ENCODE peak calls at places on chromosomes 4 and X, in ten cellular contexts. K is ovary, L is aorta, V is psoas muscle, H is breast epithelium, O is spleen, T is stomach, I is heart right ventricle, S is colonic mucosa, P is SJSA1. Z is an unnamed sample.

GRCh38 chrX:45824471-45824870 is 623.8 kb upstream of the DIPK2B start:
- DNase-seq in V (no peak), P (peak; percentile 63), T (no peak), H (no peak), L (peak; percentile 63), K (peak; percentile 20), O (no peak), I (no peak), S (no peak), Z (no peak)

GRCh38 chr4:7651461-7651921 is 216.8 kb upstream of the PSAPL1 start:
- DNase-seq in O (peak; percentile 64), K (peak; percentile 77), I (no peak), H (no peak), P (no peak), L (no peak), S (no peak), T (no peak), V (peak; percentile 64), Z (no peak)

GRCh38 chr4:5964030-5964429 is 54.2 kb downstream of the C4orf50 start:
- DNase-seq in T (no peak), K (no peak), I (no peak), H (no peak), L (no peak), S (no peak), V (no peak), P (no peak), O (no peak), Z (no peak)

GRCh38 chr4:108637856-108638255 is 12.5 kb upstream of the OSTC start:
- DNase-seq in I (no peak), H (no peak), V (no peak), T (no peak), P (no peak), K (no peak), O (no peak), L (no peak), S (no peak), Z (no peak)

GRCh38 chr4:172725581-172725980 is 443.0 kb upstream of the GALNT7 start:
- DNase-seq in K (no peak), L (no peak), H (no peak), S (no peak), O (no peak), I (no peak), V (no peak), T (no peak), P (no peak), Z (no peak)

GRCh38 chr4:168812806-168813205 is 197.2 kb downstream of the CBR4 start:
- DNase-seq in H (no peak), O (no peak), P (peak; percentile 77), K (no peak), V (no peak), S (no peak), L (no peak), I (no peak), T (no peak), Z (no peak)

GRCh38 chr4:102759835-102760644 is 728 bp downstream of the MANBA start:
- DNase-seq in T (peak; percentile 27), P (no peak), L (peak; percentile 85), H (no peak), S (peak; percentile 35), K (peak; percentile 47), I (no peak), V (no peak), O (no peak), Z (no peak)

GRCh38 chr4:55475394-55476243 is 71.1 kb downstream of the CLOCK start:
- DNase-seq in T (no peak), H (no peak), O (no peak), K (no peak), L (no peak), V (no peak), S (no peak), I (no peak), P (peak; percentile 24), Z (no peak)

GRCh38 chrX:45324941-45325340 is 124.3 kb upstream of the DIPK2B start:
- DNase-seq in T (no peak), V (no peak), P (no peak), L (no peak), H (no peak), O (no peak), S (no peak), I (no peak), K (no peak), Z (no peak)

GRCh38 chr4:168218663-168219062 is 99.9 kb downstream of the DDX60 start:
- DNase-seq in P (peak; percentile 23), H (no peak), I (no peak), O (no peak), K (no peak), V (no peak), T (no peak), L (no peak), S (no peak), Z (no peak)

GRCh38 chr4:128241425-128241913 is 46.1 kb downstream of the PGRMC2 start:
- DNase-seq in P (peak; percentile 94), H (peak; percentile 76), O (no peak), V (no peak), I (no peak), S (no peak), T (no peak), K (no peak), L (no peak), Z (no peak)

GRCh38 chr4:10093801-10094552 is 22.6 kb downstream of the WDR1 start:
- DNase-seq in T (no peak), V (peak; percentile 42), I (no peak), S (no peak), H (no peak), L (peak; percentile 84), K (no peak), O (no peak), P (no peak), Z (no peak)

GRCh38 chr4:112173593-112174559 is 28.6 kb downstream of the FAM241A start:
- DNase-seq in K (no peak), P (peak; percentile 25), T (peak; percentile 31), L (no peak), V (peak; percentile 67), I (no peak), O (no peak), H (no peak), S (peak; percentile 27), Z (peak; percentile 69)

GRCh38 chrX:119690921-119691716 is 1.8 kb downstream of the SEPTIN6 start:
- DNase-seq in T (no peak), I (no peak), V (no peak), H (no peak), P (no peak), K (no peak), O (no peak), L (no peak), S (no peak), Z (no peak)

DNA sequence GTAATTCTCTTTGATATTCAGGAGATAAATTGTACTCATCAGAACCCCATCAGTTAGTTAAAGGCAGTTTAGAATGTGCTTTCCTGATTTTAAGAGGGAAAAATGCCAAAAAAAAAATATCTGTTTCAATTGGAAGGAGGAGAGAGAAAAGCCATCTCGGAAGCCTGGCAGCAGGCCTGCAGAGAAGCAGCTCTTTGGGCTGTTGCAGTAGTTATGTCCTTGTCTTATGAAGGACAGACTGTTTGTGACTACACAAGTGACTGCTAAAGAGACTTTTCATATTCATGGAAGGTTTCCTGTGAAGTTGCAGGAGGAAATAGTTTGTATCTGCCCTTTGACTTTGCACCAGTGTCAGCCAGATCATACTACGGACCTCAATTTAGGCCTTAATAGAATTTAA is 88.8 kb downstream of the DCLK2 start:
- DNase-seq in H (no peak), V (no peak), L (no peak), P (no peak), S (no peak), K (no peak), O (no peak), I (no peak), T (no peak), Z (no peak)
- H3K4me3 ChIP-seq in H (no peak overlapping the region), V (no peak overlapping the region), L (no peak overlapping the region), P (no peak overlapping the region), S (no peak overlapping the region), K (no peak overlapping the region), O (no peak overlapping the region), I (no peak overlapping the region), T (no peak overlapping the region), Z (no peak overlapping the region)

DNA sequence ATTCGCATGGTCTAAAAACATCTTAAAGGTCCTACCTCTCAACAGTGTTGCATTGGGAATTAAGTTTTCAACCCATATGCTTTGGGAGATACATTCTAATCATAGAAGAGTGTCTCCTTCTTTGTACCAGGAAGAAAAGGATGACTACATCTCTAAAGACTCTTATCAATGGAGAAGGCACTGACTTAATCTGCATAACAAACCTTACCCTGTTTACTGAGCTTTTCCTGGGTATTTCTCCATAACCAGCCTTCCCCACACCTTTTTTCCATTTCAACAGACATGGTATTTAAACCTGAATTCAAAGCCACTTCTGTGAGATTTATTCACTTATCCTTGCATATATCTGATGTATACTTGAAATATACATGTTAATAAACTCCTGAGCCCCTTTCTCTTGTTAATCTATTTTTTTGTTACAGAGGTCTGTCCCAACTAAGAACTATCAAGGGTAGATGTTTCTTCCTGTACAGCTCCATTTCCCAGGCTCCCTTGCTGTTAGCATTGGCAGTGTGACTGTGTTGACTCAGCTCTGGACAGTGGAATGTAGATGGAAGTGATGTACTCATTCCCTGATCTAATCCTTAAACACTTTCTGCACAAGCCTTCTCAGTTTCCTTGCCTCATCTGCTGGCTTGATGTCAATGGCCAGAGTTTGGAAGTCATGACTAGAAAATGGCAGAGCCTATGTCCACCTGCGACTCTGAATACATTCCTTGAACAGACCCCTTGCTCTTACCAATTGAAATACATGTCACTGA is 148.9 kb upstream of the CPEB2 start:
- DNase-seq in S (no peak), P (no peak), I (no peak), O (no peak), T (no peak), V (no peak), H (peak; percentile 53), L (no peak), K (no peak), Z (no peak)
- H3K4me1 ChIP-seq in S (peaks cover 9% of the 10 kb centered on the region), P (no peaks in the 10 kb centered on the region), I (no peaks in the 10 kb centered on the region), O (no peaks in the 10 kb centered on the region), T (peaks cover 17% of the 10 kb centered on the region), V (no peaks in the 10 kb centered on the region), H (no peaks in the 10 kb centered on the region), L (peaks cover 2% of the 10 kb centered on the region), K (no peaks in the 10 kb centered on the region), Z (no peaks in the 10 kb centered on the region)

DNA sequence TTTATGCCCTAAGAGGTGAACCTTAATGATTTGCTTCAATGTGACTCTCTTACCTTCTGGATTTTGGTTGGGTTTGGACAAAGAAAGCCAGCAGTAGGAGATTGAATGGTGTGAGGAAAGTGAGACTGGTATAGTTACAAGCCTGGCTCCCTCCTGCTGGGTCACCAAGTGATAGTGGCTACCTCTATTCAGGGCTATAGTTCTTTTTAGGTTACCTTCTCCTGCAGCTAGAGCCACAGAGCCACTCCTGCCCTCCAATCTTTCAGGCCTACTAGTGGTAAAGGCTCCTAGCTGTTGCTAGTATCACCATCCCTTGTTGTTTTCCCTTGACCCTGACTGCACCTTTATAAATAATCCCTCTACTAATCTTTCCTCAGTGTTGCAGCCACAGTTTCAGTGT is 82.5 kb downstream of the SRPX start:
- DNase-seq in T (no peak), I (no peak), V (no peak), K (no peak), O (no peak), S (no peak), H (no peak), L (no peak), P (no peak), Z (no peak)
- H3K4me3 ChIP-seq in T (no peak overlapping the region), I (no peak overlapping the region), V (no peak overlapping the region), K (no peak overlapping the region), O (no peak overlapping the region), S (no peak overlapping the region), H (no peak overlapping the region), L (no peak overlapping the region), P (no peak overlapping the region), Z (no peak overlapping the region)

DNA sequence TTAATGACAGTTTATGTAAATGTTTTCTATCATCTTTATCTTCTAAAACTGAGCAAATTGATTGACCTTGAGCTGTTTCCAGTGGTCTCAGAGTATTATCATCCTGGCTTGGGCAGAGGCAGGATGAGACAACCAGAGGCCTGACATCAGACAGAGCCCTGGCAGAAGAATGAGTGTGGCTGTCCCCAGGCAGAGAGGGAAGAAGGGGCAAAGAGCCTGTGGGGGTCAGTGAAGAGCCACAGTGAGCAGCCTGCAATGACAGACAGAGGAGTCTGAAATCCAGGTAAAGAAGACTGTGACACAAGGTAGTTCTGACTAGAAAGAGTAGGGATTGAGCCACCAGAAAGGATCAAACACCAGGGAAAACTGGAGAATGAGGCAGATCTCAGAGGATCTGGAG is 182.4 kb upstream of the ARSJ start:
- DNase-seq in O (no peak), K (no peak), H (no peak), I (no peak), S (no peak), P (no peak), T (no peak), L (no peak), V (no peak), Z (no peak)
- H3K4me1 ChIP-seq in O (no peaks in the 10 kb centered on the region), K (no peaks in the 10 kb centered on the region), H (no peaks in the 10 kb centered on the region), I (no peaks in the 10 kb centered on the region), S (no peaks in the 10 kb centered on the region), P (peaks cover under 1% of the 10 kb centered on the region), T (no peaks in the 10 kb centered on the region), L (no peaks in the 10 kb centered on the region), V (no peaks in the 10 kb centered on the region), Z (no peaks in the 10 kb centered on the region)